ENCODE peak calls at places on chromosomes 1 and 21, in six cellular contexts. C, N, B, D, K and Y are unnamed samples.

GRCh38 chr1:85060038-85060437 is 11.7 kb upstream of the MCOLN3 start:
- DNase-seq in D (no peak), N (no peak), B (no peak), K (no peak), C (no peak), Y (no peak)

GRCh38 chr1:245979589-245979988 is 527.5 kb downstream of the SMYD3 start:
- DNase-seq in B (no peak), N (no peak), D (no peak), C (no peak), K (no peak), Y (no peak)

GRCh38 chr1:108645479-108646184 is 15.3 kb downstream of the HENMT1 start:
- DNase-seq in N (no peak), D (no peak), C (no peak), B (no peak), K (no peak), Y (no peak)

GRCh38 chr1:100494393-100495084 is 43.4 kb upstream of the GPR88 start:
- DNase-seq in C (no peak), D (no peak), N (no peak), K (no peak), B (no peak), Y (no peak)

GRCh38 chr1:8679411-8679800 is 138.0 kb downstream of the RERE start:
- DNase-seq in C (no peak), N (no peak), D (no peak), K (no peak), B (no peak), Y (no peak)

GRCh38 chr1:43531453-43531905 is 796 bp downstream of the PTPRF start:
- DNase-seq in B (peak), K (peak), D (no peak), N (peak), C (no peak), Y (no peak)

GRCh38 chr1:25703041-25703440 is 86.5 kb downstream of the MAN1C1 start:
- DNase-seq in D (no peak), N (no peak), K (no peak), B (no peak), C (no peak), Y (no peak)

GRCh38 chr1:205750683-205751651 is 985 bp upstream of the NUCKS1 start:
- DNase-seq in K (no peak), D (no peak), N (no peak), C (no peak), B (no peak), Y (no peak)

GRCh38 chr1:30879940-30880339 is 28.6 kb downstream of the SDC3 start:
- DNase-seq in N (no peak), C (no peak), B (no peak), K (no peak), D (no peak), Y (peak)

GRCh38 chr1:4935807-4936206 is 281.4 kb downstream of the AJAP1 start:
- DNase-seq in K (no peak), N (no peak), B (no peak), D (no peak), C (no peak), Y (peak)

GRCh38 chr1:108533351-108534083 is 26.4 kb upstream of the EEIG2 start:
- DNase-seq in K (no peak), B (no peak), D (no peak), C (no peak), N (peak), Y (no peak)

GRCh38 chr21:36579898-36580297 is 100.0 kb upstream of the CLDN14 start:
- DNase-seq in N (no peak), K (no peak), B (no peak), C (no peak), D (no peak), Y (no peak)

GRCh38 chr1:169698976-169699375 is 12.4 kb downstream of the SELL start:
- DNase-seq in C (no peak), N (no peak), D (no peak), K (no peak), B (no peak), Y (no peak)

GRCh38 chr1:24009406-24009805 is 29.3 kb upstream of the SRSF10 start:
- DNase-seq in N (peak), C (no peak), D (no peak), K (no peak), B (no peak), Y (no peak)

GRCh38 chr21:44932366-44933181 is 7.3 kb upstream of the SLX9 start:
- DNase-seq in B (no peak), N (peak), D (peak), K (peak), C (no peak), Y (peak)

GRCh38 chr1:235823684-235824083 is 43.0 kb downstream of the LYST start:
- DNase-seq in N (no peak), C (no peak), K (no peak), D (no peak), B (no peak), Y (no peak)

GRCh38 chr1:239250353-239251035 is 135.9 kb upstream of the CHRM3 start:
- DNase-seq in N (peak), B (no peak), K (no peak), D (no peak), C (no peak), Y (no peak)

GRCh38 chr1:157274698-157275534 is 136.7 kb upstream of the ETV3 start:
- DNase-seq in K (no peak), C (no peak), N (no peak), B (no peak), D (no peak), Y (no peak)

GRCh38 chr1:58592521-58593134 is 15.6 kb upstream of the TACSTD2 start:
- DNase-seq in B (peak), D (no peak), N (peak), C (no peak), K (no peak), Y (no peak)

GRCh38 chr1:37478890-37479254 is 4.5 kb downstream of the ZC3H12A start:
- DNase-seq in C (no peak), K (no peak), N (no peak), B (no peak), D (no peak), Y (no peak)

GRCh38 chr1:227786673-227787512 is 28.6 kb upstream of the PRSS38 start:
- DNase-seq in N (no peak), B (no peak), D (no peak), C (no peak), K (no peak), Y (no peak)

GRCh38 chr1:64539808-64540207 is 69.9 kb downstream of the CACHD1 start:
- DNase-seq in C (no peak), D (no peak), B (peak), K (no peak), N (no peak), Y (peak)

GRCh38 chr21:31294691-31295090 is 49.4 kb downstream of the TIAM1 start:
- DNase-seq in C (no peak), N (no peak), K (no peak), B (no peak), D (no peak), Y (no peak)

GRCh38 chr21:43300496-43301423 is 126.2 kb downstream of the SIK1 start:
- DNase-seq in B (peak), K (no peak), C (no peak), N (no peak), D (no peak), Y (no peak)